ENCODE peak calls at places on chromosomes 11 and 22, in ten cellular contexts. One of them, this sample, is unnamed.

GRCh38 chr11:61963016-61963281 is 4.5 kb downstream of the FTH1 start:
- DNase-seq in HL-60: no peak
- DNase-seq in AG10803: no peak
- DNase-seq in C1 segment of cervical spinal cord: no peak
- DNase-seq in activated gamma-delta T cell treated with Interleukin-2 at 50 U/mL for 16 hours: no peak
- DNase-seq in midbrain: no peak
- DNase-seq in stimulated activated CD4-positive, alpha-beta T cell treated with anti-CD3 and anti-CD28 coated beads, Interleukin-4, amount 100 ng/mL, for 24 hours: no peak
- DNase-seq in GM13977: no peak
- DNase-seq in NCI-H82: no peak
- DNase-seq in psoas muscle: no peak
- DNase-seq in this sample: peak

GRCh38 chr11:105466582-105467228 is 143.2 kb upstream of the GRIA4 start:
- DNase-seq in HL-60: no peak
- DNase-seq in AG10803: peak
- DNase-seq in C1 segment of cervical spinal cord: no peak
- DNase-seq in activated gamma-delta T cell treated with Interleukin-2 at 50 U/mL for 16 hours: no peak
- DNase-seq in midbrain: no peak
- DNase-seq in stimulated activated CD4-positive, alpha-beta T cell treated with anti-CD3 and anti-CD28 coated beads, Interleukin-4, amount 100 ng/mL, for 24 hours: no peak
- DNase-seq in GM13977: no peak
- DNase-seq in NCI-H82: no peak
- DNase-seq in psoas muscle: no peak
- DNase-seq in this sample: no peak

GRCh38 chr22:42431401-42432019 is 693 bp downstream of the NFAM1 start:
- DNase-seq in HL-60: peak
- DNase-seq in AG10803: no peak
- DNase-seq in C1 segment of cervical spinal cord: peak
- DNase-seq in activated gamma-delta T cell treated with Interleukin-2 at 50 U/mL for 16 hours: no peak
- DNase-seq in midbrain: peak
- DNase-seq in stimulated activated CD4-positive, alpha-beta T cell treated with anti-CD3 and anti-CD28 coated beads, Interleukin-4, amount 100 ng/mL, for 24 hours: no peak
- DNase-seq in GM13977: no peak
- DNase-seq in NCI-H82: no peak
- DNase-seq in psoas muscle: no peak
- DNase-seq in this sample: no peak

GRCh38 chr11:120245434-120245833 is 5.5 kb downstream of the POU2F3 start:
- DNase-seq in HL-60: no peak
- DNase-seq in AG10803: no peak
- DNase-seq in C1 segment of cervical spinal cord: no peak
- DNase-seq in activated gamma-delta T cell treated with Interleukin-2 at 50 U/mL for 16 hours: no peak
- DNase-seq in midbrain: no peak
- DNase-seq in stimulated activated CD4-positive, alpha-beta T cell treated with anti-CD3 and anti-CD28 coated beads, Interleukin-4, amount 100 ng/mL, for 24 hours: no peak
- DNase-seq in GM13977: no peak
- DNase-seq in NCI-H82: no peak
- DNase-seq in psoas muscle: no peak
- DNase-seq in this sample: no peak

GRCh38 chr11:68211546-68211945 is 1.6 kb downstream of the KMT5B start:
- DNase-seq in HL-60: no peak
- DNase-seq in AG10803: no peak
- DNase-seq in C1 segment of cervical spinal cord: no peak
- DNase-seq in activated gamma-delta T cell treated with Interleukin-2 at 50 U/mL for 16 hours: no peak
- DNase-seq in midbrain: no peak
- DNase-seq in stimulated activated CD4-positive, alpha-beta T cell treated with anti-CD3 and anti-CD28 coated beads, Interleukin-4, amount 100 ng/mL, for 24 hours: no peak
- DNase-seq in GM13977: no peak
- DNase-seq in NCI-H82: peak
- DNase-seq in psoas muscle: no peak
- DNase-seq in this sample: no peak

GRCh38 chr11:134571301-134571700 is 159.3 kb upstream of the B3GAT1 start:
- DNase-seq in HL-60: no peak
- DNase-seq in AG10803: no peak
- DNase-seq in C1 segment of cervical spinal cord: no peak
- DNase-seq in activated gamma-delta T cell treated with Interleukin-2 at 50 U/mL for 16 hours: no peak
- DNase-seq in midbrain: no peak
- DNase-seq in stimulated activated CD4-positive, alpha-beta T cell treated with anti-CD3 and anti-CD28 coated beads, Interleukin-4, amount 100 ng/mL, for 24 hours: no peak
- DNase-seq in GM13977: no peak
- DNase-seq in NCI-H82: no peak
- DNase-seq in psoas muscle: no peak
- DNase-seq in this sample: no peak

GRCh38 chr22:31275018-31275417 is 17.3 kb downstream of the PIK3IP1 start:
- DNase-seq in HL-60: no peak
- DNase-seq in AG10803: no peak
- DNase-seq in C1 segment of cervical spinal cord: no peak
- DNase-seq in activated gamma-delta T cell treated with Interleukin-2 at 50 U/mL for 16 hours: no peak
- DNase-seq in midbrain: no peak
- DNase-seq in stimulated activated CD4-positive, alpha-beta T cell treated with anti-CD3 and anti-CD28 coated beads, Interleukin-4, amount 100 ng/mL, for 24 hours: no peak
- DNase-seq in GM13977: no peak
- DNase-seq in NCI-H82: no peak
- DNase-seq in psoas muscle: no peak
- DNase-seq in this sample: no peak

GRCh38 chr11:100624346-100624745 is 62.7 kb upstream of the ARHGAP42 start:
- DNase-seq in HL-60: no peak
- DNase-seq in AG10803: no peak
- DNase-seq in C1 segment of cervical spinal cord: no peak
- DNase-seq in activated gamma-delta T cell treated with Interleukin-2 at 50 U/mL for 16 hours: no peak
- DNase-seq in midbrain: no peak
- DNase-seq in stimulated activated CD4-positive, alpha-beta T cell treated with anti-CD3 and anti-CD28 coated beads, Interleukin-4, amount 100 ng/mL, for 24 hours: no peak
- DNase-seq in GM13977: no peak
- DNase-seq in NCI-H82: no peak
- DNase-seq in psoas muscle: no peak
- DNase-seq in this sample: no peak

GRCh38 chr22:28411125-28411524 is 268.5 kb downstream of the TTC28 start:
- DNase-seq in HL-60: no peak
- DNase-seq in AG10803: no peak
- DNase-seq in C1 segment of cervical spinal cord: no peak
- DNase-seq in activated gamma-delta T cell treated with Interleukin-2 at 50 U/mL for 16 hours: no peak
- DNase-seq in midbrain: no peak
- DNase-seq in stimulated activated CD4-positive, alpha-beta T cell treated with anti-CD3 and anti-CD28 coated beads, Interleukin-4, amount 100 ng/mL, for 24 hours: no peak
- DNase-seq in GM13977: no peak
- DNase-seq in NCI-H82: no peak
- DNase-seq in psoas muscle: no peak
- DNase-seq in this sample: no peak

GRCh38 chr11:60925685-60926267 is 1.5 kb downstream of the TMEM132A start:
- DNase-seq in HL-60: no peak
- DNase-seq in AG10803: no peak
- DNase-seq in C1 segment of cervical spinal cord: no peak
- DNase-seq in activated gamma-delta T cell treated with Interleukin-2 at 50 U/mL for 16 hours: no peak
- DNase-seq in midbrain: no peak
- DNase-seq in stimulated activated CD4-positive, alpha-beta T cell treated with anti-CD3 and anti-CD28 coated beads, Interleukin-4, amount 100 ng/mL, for 24 hours: no peak
- DNase-seq in GM13977: no peak
- DNase-seq in NCI-H82: no peak
- DNase-seq in psoas muscle: no peak
- DNase-seq in this sample: no peak

GRCh38 chr22:18120941-18121340 is 10.3 kb downstream of the TUBA8 start:
- DNase-seq in HL-60: no peak
- DNase-seq in AG10803: no peak
- DNase-seq in C1 segment of cervical spinal cord: no peak
- DNase-seq in activated gamma-delta T cell treated with Interleukin-2 at 50 U/mL for 16 hours: no peak
- DNase-seq in midbrain: no peak
- DNase-seq in stimulated activated CD4-positive, alpha-beta T cell treated with anti-CD3 and anti-CD28 coated beads, Interleukin-4, amount 100 ng/mL, for 24 hours: no peak
- DNase-seq in GM13977: no peak
- DNase-seq in NCI-H82: no peak
- DNase-seq in psoas muscle: no peak
- DNase-seq in this sample: no peak

This sample was measured in D341Med.